ENCODE peak calls at places on chromosome 4, in five cellular contexts. Q is NCI-H2029; I is GM04504; E is AG20443; W is stimulated activated CD4-positive, alpha-beta T cell treated with anti-CD3 and anti-CD28 coated beads, Interleukin-1b, Interleukin-23, amount 100 ng/mL, for 1 hour. U is an unnamed sample.

GRCh38 chr4:83074086-83074704 is 39.2 kb downstream of the COPS4 start:
- DNase-seq in E (peak; percentile 72), I (peak; percentile 67), Q (peak; percentile 36), W (peak; percentile 16), U (peak; percentile 76)

GRCh38 chr4:81562093-81562492 is 90.4 kb upstream of the RASGEF1B start:
- DNase-seq in W (no peak), I (no peak), Q (no peak), E (no peak), U (no peak)

GRCh38 chr4:14338206-14338605 is 664.1 kb upstream of the CPEB2 start:
- DNase-seq in Q (no peak), E (no peak), W (no peak), I (no peak), U (no peak)

GRCh38 chr4:169225058-169225751 is 45.6 kb downstream of the SH3RF1 start:
- DNase-seq in W (no peak), Q (no peak), E (peak; percentile 77), I (peak; percentile 93), U (peak; percentile 90)

GRCh38 chr4:827209-828081 is 1.5 kb upstream of the CPLX1 start:
- DNase-seq in Q (no peak), E (no peak), W (no peak), I (no peak), U (no peak)

GRCh38 chr4:56684320-56684719 is 3.2 kb upstream of the HOPX start:
- DNase-seq in Q (no peak), W (no peak), E (no peak), I (no peak), U (peak; percentile 23)

GRCh38 chr4:1582227-1582626 is 101.9 kb downstream of the FAM53A start:
- DNase-seq in W (no peak), Q (no peak), I (no peak), E (no peak), U (no peak)

GRCh38 chr4:147175460-147176025 is 229.9 kb upstream of the TTC29 start:
- DNase-seq in W (no peak), Q (no peak), I (no peak), E (no peak), U (no peak)

GRCh38 chr4:185265942-185266341 is 56.5 kb downstream of the SNX25 start:
- DNase-seq in Q (no peak), E (no peak), W (no peak), I (no peak), U (no peak)

GRCh38 chr4:26985836-26986235 is 125.2 kb downstream of the STIM2 start:
- DNase-seq in E (no peak), I (no peak), Q (no peak), W (no peak), U (no peak)

GRCh38 chr4:112185740-112186670 is 40.8 kb downstream of the FAM241A start:
- DNase-seq in E (no peak), I (no peak), W (no peak), Q (no peak), U (no peak)

GRCh38 chr4:173314715-173315114 is 19.4 kb downstream of the HMGB2 start:
- DNase-seq in Q (no peak), I (no peak), E (no peak), W (no peak), U (no peak)

GRCh38 chr4:72418458-72418857 is 150.6 kb downstream of the ADAMTS3 start:
- DNase-seq in I (peak; percentile 69), W (no peak), Q (peak; percentile 52), E (peak; percentile 54), U (peak; percentile 73)

GRCh38 chr4:147732516-147733193 is 767 bp downstream of the ARHGAP10 start:
- DNase-seq in W (no peak), E (peak; percentile 72), Q (no peak), I (no peak), U (no peak)

GRCh38 chr4:85376285-85376684 is 98.7 kb upstream of the ARHGAP24 start:
- DNase-seq in W (no peak), E (no peak), Q (no peak), I (no peak), U (no peak)

GRCh38 chr4:170014359-170015008 is 11.7 kb downstream of the MFAP3L start:
- DNase-seq in E (no peak), I (peak; percentile 31), W (no peak), Q (no peak), U (no peak)

GRCh38 chr4:128951316-128951715 is 141.8 kb downstream of the JADE1 start:
- DNase-seq in I (no peak), E (no peak), W (no peak), Q (no peak), U (peak; percentile 11)

GRCh38 chr4:6913350-6913749 is 3.7 kb downstream of the TBC1D14 start:
- DNase-seq in W (no peak), Q (no peak), I (no peak), E (no peak), U (no peak)

GRCh38 chr4:108345862-108346530 is 177.3 kb upstream of the LEF1 start:
- DNase-seq in Q (no peak), I (no peak), E (no peak), W (no peak), U (peak; percentile 21)

GRCh38 chr4:176443646-176444409 is 124.1 kb downstream of the SPCS3 start:
- DNase-seq in I (peak; percentile 19), E (no peak), W (no peak), Q (no peak), U (no peak)

GRCh38 chr4:98773638-98774037 is 115.2 kb upstream of the TSPAN5 start:
- DNase-seq in Q (no peak), I (no peak), W (no peak), E (no peak), U (no peak)

GRCh38 chr4:98749206-98749605 is 90.8 kb upstream of the TSPAN5 start:
- DNase-seq in I (no peak), Q (no peak), E (no peak), W (no peak), U (no peak)

GRCh38 chr4:40190880-40191815 is 5.7 kb upstream of the RHOH start:
- DNase-seq in Q (peak; percentile 68), I (no peak), E (no peak), W (no peak), U (no peak)

GRCh38 chr4:144310535-144310934 is 170.0 kb upstream of the GYPA start:
- DNase-seq in W (no peak), Q (no peak), E (no peak), I (no peak), U (no peak)

GRCh38 chr4:762211-763190 is 56.9 kb downstream of the PCGF3 start:
- DNase-seq in W (no peak), Q (no peak), I (no peak), E (no peak), U (no peak)

GRCh38 chr4:8728536-8729407 is 136.2 kb downstream of the CPZ start:
- DNase-seq in Q (no peak), W (no peak), E (no peak), I (no peak), U (no peak)

GRCh38 chr4:113636438-113636818 is 125.1 kb downstream of the CAMK2D start:
- DNase-seq in Q (no peak), I (no peak), E (no peak), W (no peak), U (no peak)

GRCh38 chr4:1570291-1571164 is 113.6 kb downstream of the FAM53A start:
- DNase-seq in E (no peak), W (no peak), I (no peak), Q (no peak), U (no peak)

GRCh38 chr4:104491396-104491821 is 3.3 kb downstream of the CXXC4 start:
- DNase-seq in E (peak; percentile 30), Q (peak; percentile 52), I (no peak), W (no peak), U (no peak)

GRCh38 chr4:118586357-118586790 is 98.8 kb upstream of the METTL14 start:
- DNase-seq in I (no peak), W (no peak), E (peak; percentile 11), Q (no peak), U (no peak)

GRCh38 chr4:65437102-65437501 is 233.2 kb downstream of the EPHA5 start:
- DNase-seq in W (no peak), E (no peak), Q (no peak), I (no peak), U (no peak)

GRCh38 chr4:79227896-79228295 is 98.0 kb downstream of the NAA11 start:
- DNase-seq in W (no peak), E (no peak), I (no peak), Q (no peak), U (no peak)

GRCh38 chr4:158949094-158949493 is 153.8 kb upstream of the RAPGEF2 start:
- DNase-seq in I (no peak), W (no peak), Q (no peak), E (peak; percentile 14), U (peak; percentile 26)

GRCh38 chr4:146647615-146648383 is 9.1 kb downstream of the POU4F2 start:
- DNase-seq in Q (no peak), W (no peak), E (no peak), I (no peak), U (no peak)

GRCh38 chr4:19999775-20000414 is 251.8 kb upstream of the SLIT2 start:
- DNase-seq in Q (no peak), I (no peak), E (no peak), W (no peak), U (no peak)